ENCODE peak calls at places on chromosomes 5 and 9, in five cellular contexts. P, W, E, X and Z are unnamed samples.

GRCh38 chr9:83471223-83471622 is 67.0 kb downstream of the FRMD3 start:
- ATAC-seq in E (no peak), X (no peak), P (no peak), W (peak), Z (no peak)

GRCh38 chr5:4158750-4159447 is 563.3 kb downstream of the IRX1 start:
- ATAC-seq in E (no peak), P (no peak), X (no peak), W (no peak), Z (no peak)

GRCh38 chr5:127572930-127573329 is 55.5 kb downstream of the PRRC1 start:
- ATAC-seq in P (no peak), W (no peak), X (no peak), E (no peak), Z (no peak)

GRCh38 chr5:107285772-107286171 is 385.0 kb downstream of the EFNA5 start:
- ATAC-seq in E (peak), W (no peak), P (no peak), X (no peak), Z (peak)

GRCh38 chr5:42612997-42613396 is 143.6 kb upstream of the CCDC152 start:
- ATAC-seq in W (no peak), E (no peak), X (no peak), P (no peak), Z (no peak)

GRCh38 chr5:178323961-178324360 is 91.4 kb upstream of the PHYKPL start:
- ATAC-seq in E (no peak), P (peak), X (no peak), W (no peak), Z (no peak)

GRCh38 chr5:1477341-1477740 is 32.1 kb upstream of the SLC6A3 start:
- ATAC-seq in E (no peak), X (peak), W (peak), P (no peak), Z (no peak)

GRCh38 chr5:141519605-141520288 is 30.9 kb downstream of the PCDHGC5 start:
- ATAC-seq in X (no peak), P (no peak), W (peak), E (no peak), Z (no peak)

GRCh38 chr5:17216974-17217325 is 481 bp upstream of the BASP1 start:
- ATAC-seq in X (peak), E (no peak), W (peak), P (peak), Z (no peak)

GRCh38 chr5:107248065-107248695 is 422.6 kb downstream of the EFNA5 start:
- ATAC-seq in X (no peak), E (no peak), W (peak), P (no peak), Z (no peak)

GRCh38 chr5:132825824-132826391 is 4.5 kb downstream of the SHROOM1 start:
- ATAC-seq in W (no peak), P (no peak), E (peak), X (no peak), Z (peak)

GRCh38 chr9:109107402-109108240 is 12.1 kb downstream of the TMEM245 start:
- ATAC-seq in W (peak), P (no peak), X (no peak), E (peak), Z (peak)

GRCh38 chr5:98349251-98349989 is 424.0 kb upstream of the RGMB start:
- ATAC-seq in E (no peak), P (no peak), X (no peak), W (no peak), Z (no peak)

GRCh38 chr9:113587471-113588031 is 124.0 kb downstream of the RGS3 start:
- ATAC-seq in E (peak), P (peak), W (peak), X (peak), Z (no peak)

GRCh38 chr5:10663531-10664183 is 97.4 kb downstream of the DAP start:
- ATAC-seq in W (no peak), X (peak), P (no peak), E (no peak), Z (no peak)

GRCh38 chr5:150122158-150122510 is 33.5 kb downstream of the PDGFRB start:
- ATAC-seq in X (no peak), E (peak), P (peak), W (peak), Z (peak)

GRCh38 chr9:928363-929042 is 48.0 kb upstream of the DMRT3 start:
- ATAC-seq in E (peak), X (no peak), P (no peak), W (peak), Z (no peak)

GRCh38 chr9:96884443-96884842 is 30.1 kb upstream of the ZNF782 start:
- ATAC-seq in P (no peak), E (no peak), X (no peak), W (peak), Z (peak)

GRCh38 chr5:399296-400281 is 43.4 kb upstream of the EXOC3 start:
- ATAC-seq in X (peak), P (peak), W (peak), E (peak), Z (peak)

GRCh38 chr9:127783111-127783621 is 2.7 kb upstream of the CDK9 start:
- ATAC-seq in E (peak), X (no peak), W (peak), P (peak), Z (peak)

GRCh38 chr5:112908854-112909253 is 13.2 kb downstream of the REEP5 start:
- ATAC-seq in P (no peak), W (no peak), X (no peak), E (no peak), Z (no peak)